ENCODE peak calls at places on chromosome 13, in nine cellular contexts. One of them, this sample, is unnamed.

GRCh38 chr13:93655132-93655531 is 428.5 kb downstream of the GPC6 start:
- DNase-seq in Peyer's patch: no peak
- DNase-seq in tibial nerve: no peak
- DNase-seq in heart left ventricle: no peak
- DNase-seq in body of pancreas: no peak
- DNase-seq in IMR-90: no peak
- DNase-seq in sigmoid colon: no peak
- DNase-seq in testis: no peak
- DNase-seq in H1: no peak
- DNase-seq in this sample: no peak

GRCh38 chr13:27644302-27644701 is 22.6 kb downstream of the POLR1D start:
- DNase-seq in sigmoid colon: no peak
- DNase-seq in tibial nerve: no peak
- DNase-seq in heart left ventricle: no peak
- DNase-seq in H1: no peak
- DNase-seq in Peyer's patch: no peak
- DNase-seq in testis: no peak
- DNase-seq in body of pancreas: no peak
- DNase-seq in IMR-90: peak; percentile 92
- DNase-seq in this sample: no peak

GRCh38 chr13:87094646-87095045 is 576.5 kb upstream of the SLITRK5 start:
- DNase-seq in Peyer's patch: no peak
- DNase-seq in H1: no peak
- DNase-seq in testis: no peak
- DNase-seq in heart left ventricle: no peak
- DNase-seq in body of pancreas: no peak
- DNase-seq in IMR-90: no peak
- DNase-seq in sigmoid colon: no peak
- DNase-seq in tibial nerve: no peak
- DNase-seq in this sample: no peak

GRCh38 chr13:53200075-53200474 is 171.5 kb downstream of the OLFM4 start:
- DNase-seq in sigmoid colon: no peak
- DNase-seq in heart left ventricle: peak; percentile 49
- DNase-seq in tibial nerve: no peak
- DNase-seq in H1: no peak
- DNase-seq in testis: no peak
- DNase-seq in IMR-90: no peak
- DNase-seq in Peyer's patch: no peak
- DNase-seq in body of pancreas: no peak
- DNase-seq in this sample: no peak

GRCh38 chr13:51223284-51224270 is 1.4 kb downstream of the FAM124A start:
- DNase-seq in heart left ventricle: no peak
- DNase-seq in H1: peak; percentile 58
- DNase-seq in body of pancreas: no peak
- DNase-seq in IMR-90: no peak
- DNase-seq in tibial nerve: peak; percentile 13
- DNase-seq in sigmoid colon: no peak
- DNase-seq in Peyer's patch: no peak
- DNase-seq in testis: no peak
- DNase-seq in this sample: no peak

GRCh38 chr13:30464496-30465351 is 1.0 kb downstream of the HMGB1 start:
- DNase-seq in Peyer's patch: peak; percentile 88
- DNase-seq in IMR-90: peak; percentile 70
- DNase-seq in heart left ventricle: peak; percentile 90
- DNase-seq in H1: peak; percentile 56
- DNase-seq in sigmoid colon: peak; percentile 86
- DNase-seq in tibial nerve: peak; percentile 65
- DNase-seq in body of pancreas: peak; percentile 76
- DNase-seq in testis: peak; percentile 85
- DNase-seq in this sample: peak; percentile 84

GRCh38 chr13:75368167-75368566 is 113.8 kb downstream of the TBC1D4 start:
- DNase-seq in Peyer's patch: no peak
- DNase-seq in tibial nerve: peak; percentile 70
- DNase-seq in IMR-90: peak; percentile 92
- DNase-seq in testis: peak; percentile 37
- DNase-seq in H1: no peak
- DNase-seq in body of pancreas: no peak
- DNase-seq in sigmoid colon: no peak
- DNase-seq in heart left ventricle: no peak
- DNase-seq in this sample: peak; percentile 52

GRCh38 chr13:98916403-98916802 is 61.5 kb downstream of the DOCK9 start:
- DNase-seq in H1: no peak
- DNase-seq in heart left ventricle: no peak
- DNase-seq in tibial nerve: no peak
- DNase-seq in Peyer's patch: no peak
- DNase-seq in sigmoid colon: no peak
- DNase-seq in IMR-90: no peak
- DNase-seq in testis: no peak
- DNase-seq in body of pancreas: no peak
- DNase-seq in this sample: no peak

GRCh38 chr13:77521595-77522367 is 13.7 kb upstream of the SCEL start:
- DNase-seq in heart left ventricle: no peak
- DNase-seq in tibial nerve: no peak
- DNase-seq in H1: no peak
- DNase-seq in Peyer's patch: no peak
- DNase-seq in body of pancreas: no peak
- DNase-seq in testis: no peak
- DNase-seq in IMR-90: no peak
- DNase-seq in sigmoid colon: no peak
- DNase-seq in this sample: no peak

GRCh38 chr13:38624822-38625221 is 62.1 kb upstream of the FREM2 start:
- DNase-seq in body of pancreas: no peak
- DNase-seq in testis: no peak
- DNase-seq in heart left ventricle: no peak
- DNase-seq in sigmoid colon: no peak
- DNase-seq in tibial nerve: no peak
- DNase-seq in IMR-90: no peak
- DNase-seq in H1: peak; percentile 51
- DNase-seq in Peyer's patch: no peak
- DNase-seq in this sample: no peak

GRCh38 chr13:86298741-86299140 is 499.5 kb upstream of the SLITRK6 start:
- DNase-seq in testis: no peak
- DNase-seq in IMR-90: no peak
- DNase-seq in tibial nerve: no peak
- DNase-seq in H1: no peak
- DNase-seq in Peyer's patch: no peak
- DNase-seq in heart left ventricle: no peak
- DNase-seq in sigmoid colon: no peak
- DNase-seq in body of pancreas: no peak
- DNase-seq in this sample: no peak

GRCh38 chr13:50974268-50974667 is 64.7 kb downstream of the RNASEH2B start:
- DNase-seq in tibial nerve: no peak
- DNase-seq in H1: no peak
- DNase-seq in Peyer's patch: no peak
- DNase-seq in sigmoid colon: no peak
- DNase-seq in IMR-90: no peak
- DNase-seq in testis: no peak
- DNase-seq in body of pancreas: no peak
- DNase-seq in heart left ventricle: no peak
- DNase-seq in this sample: no peak

GRCh38 chr13:20404488-20405222 is 121.0 kb downstream of the CRYL1 start:
- DNase-seq in IMR-90: no peak
- DNase-seq in sigmoid colon: no peak
- DNase-seq in tibial nerve: no peak
- DNase-seq in H1: no peak
- DNase-seq in testis: no peak
- DNase-seq in heart left ventricle: no peak
- DNase-seq in body of pancreas: no peak
- DNase-seq in Peyer's patch: no peak
- DNase-seq in this sample: no peak

GRCh38 chr13:66809496-66809895 is 420.6 kb downstream of the PCDH9 start:
- DNase-seq in body of pancreas: no peak
- DNase-seq in IMR-90: peak; percentile 20
- DNase-seq in testis: no peak
- DNase-seq in heart left ventricle: no peak
- DNase-seq in Peyer's patch: no peak
- DNase-seq in H1: no peak
- DNase-seq in tibial nerve: no peak
- DNase-seq in sigmoid colon: no peak
- DNase-seq in this sample: no peak

GRCh38 chr13:66689037-66689619 is 541.0 kb downstream of the PCDH9 start:
- DNase-seq in Peyer's patch: no peak
- DNase-seq in body of pancreas: no peak
- DNase-seq in testis: no peak
- DNase-seq in H1: no peak
- DNase-seq in sigmoid colon: no peak
- DNase-seq in tibial nerve: no peak
- DNase-seq in IMR-90: no peak
- DNase-seq in heart left ventricle: no peak
- DNase-seq in this sample: no peak

GRCh38 chr13:93398167-93398566 is 171.6 kb downstream of the GPC6 start:
- DNase-seq in IMR-90: peak; percentile 55
- DNase-seq in testis: no peak
- DNase-seq in Peyer's patch: no peak
- DNase-seq in sigmoid colon: no peak
- DNase-seq in H1: no peak
- DNase-seq in body of pancreas: no peak
- DNase-seq in tibial nerve: no peak
- DNase-seq in heart left ventricle: no peak
- DNase-seq in this sample: no peak

GRCh38 chr13:102333320-102334181 is 68.3 kb downstream of the FGF14 start:
- DNase-seq in Peyer's patch: no peak
- DNase-seq in tibial nerve: no peak
- DNase-seq in heart left ventricle: no peak
- DNase-seq in sigmoid colon: no peak
- DNase-seq in testis: no peak
- DNase-seq in H1: no peak
- DNase-seq in IMR-90: no peak
- DNase-seq in body of pancreas: no peak
- DNase-seq in this sample: no peak

GRCh38 chr13:27352698-27353097 is 71.7 kb upstream of the GTF3A start:
- DNase-seq in tibial nerve: no peak
- DNase-seq in heart left ventricle: no peak
- DNase-seq in Peyer's patch: no peak
- DNase-seq in sigmoid colon: no peak
- DNase-seq in testis: no peak
- DNase-seq in H1: no peak
- DNase-seq in body of pancreas: no peak
- DNase-seq in IMR-90: peak; percentile 11
- DNase-seq in this sample: no peak

GRCh38 chr13:21557995-21558394 is 46.0 kb downstream of the MICU2 start:
- DNase-seq in H1: no peak
- DNase-seq in testis: no peak
- DNase-seq in IMR-90: no peak
- DNase-seq in Peyer's patch: no peak
- DNase-seq in sigmoid colon: no peak
- DNase-seq in heart left ventricle: no peak
- DNase-seq in tibial nerve: no peak
- DNase-seq in body of pancreas: no peak
- DNase-seq in this sample: no peak

GRCh38 chr13:66723606-66724005 is 506.5 kb downstream of the PCDH9 start:
- DNase-seq in IMR-90: no peak
- DNase-seq in sigmoid colon: no peak
- DNase-seq in H1: no peak
- DNase-seq in Peyer's patch: no peak
- DNase-seq in body of pancreas: no peak
- DNase-seq in testis: no peak
- DNase-seq in tibial nerve: no peak
- DNase-seq in heart left ventricle: no peak
- DNase-seq in this sample: no peak

GRCh38 chr13:48593551-48593950 is 60.2 kb upstream of the CYSLTR2 start:
- DNase-seq in Peyer's patch: no peak
- DNase-seq in sigmoid colon: no peak
- DNase-seq in IMR-90: no peak
- DNase-seq in body of pancreas: no peak
- DNase-seq in tibial nerve: no peak
- DNase-seq in H1: no peak
- DNase-seq in testis: no peak
- DNase-seq in heart left ventricle: no peak
- DNase-seq in this sample: no peak
- H3K4me1 ChIP-seq in Peyer's patch: no peaks in the 10 kb centered on the region
- H3K4me1 ChIP-seq in sigmoid colon: no peaks in the 10 kb centered on the region
- H3K4me1 ChIP-seq in IMR-90: no peaks in the 10 kb centered on the region
- H3K4me1 ChIP-seq in body of pancreas: peaks cover 39% of the 10 kb centered on the region
- H3K4me1 ChIP-seq in tibial nerve: no peaks in the 10 kb centered on the region
- H3K4me1 ChIP-seq in H1: peaks cover 19% of the 10 kb centered on the region
- H3K4me1 ChIP-seq in testis: no peaks in the 10 kb centered on the region
- H3K4me1 ChIP-seq in heart left ventricle: no peaks in the 10 kb centered on the region
- H3K4me1 ChIP-seq in this sample: no peaks in the 10 kb centered on the region

GRCh38 chr13:23883255-23883654 is 5.9 kb downstream of the MIPEP start:
- DNase-seq in sigmoid colon: no peak
- DNase-seq in Peyer's patch: no peak
- DNase-seq in testis: no peak
- DNase-seq in H1: no peak
- DNase-seq in tibial nerve: no peak
- DNase-seq in heart left ventricle: no peak
- DNase-seq in IMR-90: no peak
- DNase-seq in body of pancreas: no peak
- DNase-seq in this sample: no peak

GRCh38 chr13:23889598-23890224 is 511 bp upstream of the MIPEP start:
- DNase-seq in Peyer's patch: no peak
- DNase-seq in H1: no peak
- DNase-seq in tibial nerve: no peak
- DNase-seq in testis: no peak
- DNase-seq in heart left ventricle: no peak
- DNase-seq in sigmoid colon: no peak
- DNase-seq in IMR-90: no peak
- DNase-seq in body of pancreas: no peak
- DNase-seq in this sample: no peak

GRCh38 chr13:23888658-23889597 is at the start of gene MIPEP:
- DNase-seq in IMR-90: peak; percentile 95
- DNase-seq in Peyer's patch: peak; percentile 96
- DNase-seq in heart left ventricle: peak; percentile 97
- DNase-seq in testis: peak; percentile 96
- DNase-seq in body of pancreas: peak; percentile 93
- DNase-seq in sigmoid colon: peak; percentile 95
- DNase-seq in tibial nerve: peak; percentile 84
- DNase-seq in H1: peak; percentile 92
- DNase-seq in this sample: peak; percentile 91
- TF ChIP-seq POLR2A in IMR-90: peak; percentile 82
- TF ChIP-seq POLR2A in Peyer's patch: peak; percentile 41
- TF ChIP-seq POLR2A in heart left ventricle: peak; percentile 68
- TF ChIP-seq POLR2A in testis: no peak
- TF ChIP-seq POLR2A in body of pancreas: peak; percentile 89
- TF ChIP-seq POLR2A in sigmoid colon: peak; percentile 60
- TF ChIP-seq POLR2A in tibial nerve: peak; percentile 51
- TF ChIP-seq POLR2A in H1: no peak
- TF ChIP-seq POLR2A in this sample: peak; percentile 64

GRCh38 chr13:45200701-45201230 is at the start of gene KCTD4:
- DNase-seq in Peyer's patch: no peak
- DNase-seq in sigmoid colon: no peak
- DNase-seq in testis: no peak
- DNase-seq in body of pancreas: no peak
- DNase-seq in H1: no peak
- DNase-seq in IMR-90: peak; percentile 49
- DNase-seq in tibial nerve: no peak
- DNase-seq in heart left ventricle: no peak
- DNase-seq in this sample: no peak
- H3K4me1 ChIP-seq in Peyer's patch: no peaks in the 10 kb centered on the region
- H3K4me1 ChIP-seq in sigmoid colon: peaks cover 30% of the 10 kb centered on the region
- H3K4me1 ChIP-seq in testis: peaks cover 4% of the 10 kb centered on the region
- H3K4me1 ChIP-seq in body of pancreas: peaks cover 6% of the 10 kb centered on the region
- H3K4me1 ChIP-seq in H1: no peaks in the 10 kb centered on the region
- H3K4me1 ChIP-seq in IMR-90: peaks cover 11% of the 10 kb centered on the region
- H3K4me1 ChIP-seq in tibial nerve: peaks cover 1% of the 10 kb centered on the region
- H3K4me1 ChIP-seq in heart left ventricle: peaks cover 21% of the 10 kb centered on the region
- H3K4me1 ChIP-seq in this sample: peaks cover 2% of the 10 kb centered on the region

GRCh38 chr13:28710161-28710560 is 8.6 kb downstream of the SLC46A3 start:
- DNase-seq in Peyer's patch: peak; percentile 81
- DNase-seq in IMR-90: no peak
- DNase-seq in body of pancreas: no peak
- DNase-seq in H1: no peak
- DNase-seq in sigmoid colon: no peak
- DNase-seq in heart left ventricle: no peak
- DNase-seq in tibial nerve: no peak
- DNase-seq in testis: no peak
- DNase-seq in this sample: no peak
- TF ChIP-seq POLR2A in Peyer's patch: no peak
- TF ChIP-seq POLR2A in IMR-90: no peak
- TF ChIP-seq POLR2A in body of pancreas: no peak
- TF ChIP-seq POLR2A in H1: no peak
- TF ChIP-seq POLR2A in sigmoid colon: no peak
- TF ChIP-seq POLR2A in heart left ventricle: no peak
- TF ChIP-seq POLR2A in tibial nerve: no peak
- TF ChIP-seq POLR2A in testis: no peak
- TF ChIP-seq POLR2A in this sample: no peak